ENCODE peak calls at places on chromosomes 4 and X, in eight cellular contexts. V, O, B, D, J, L, U and Y are unnamed samples. For H3K4me1 and H3K9me3, the result is how much of the 10 kb centered on the place peaks cover.

GRCh38 chr4:110033994-110034393 is 121.3 kb downstream of the EGF start:
- DNase-seq in L (no peak), B (no peak), J (no peak), U (no peak), D (no peak), V (no peak), O (no peak), Y (no peak)

GRCh38 chrX:40107291-40108083 is 9.7 kb upstream of the BCOR start:
- DNase-seq in J (no peak), V (peak), O (peak), D (peak), L (no peak), B (no peak), U (peak), Y (peak)

GRCh38 chrX:119190736-119191282 is 45.3 kb upstream of the PGRMC1 start:
- DNase-seq in B (no peak), O (no peak), L (no peak), U (peak), D (peak), J (peak), V (no peak), Y (no peak)

GRCh38 chrX:41386222-41386990 is 52.4 kb downstream of the DDX3X start:
- DNase-seq in O (no peak), D (peak), B (no peak), L (no peak), J (no peak), V (peak), U (no peak), Y (no peak)

GRCh38 chr4:71498002-71498401 is 159.2 kb downstream of the SLC4A4 start:
- DNase-seq in J (peak), L (no peak), O (no peak), U (no peak), V (no peak), D (peak), B (no peak), Y (no peak)

GRCh38 chr4:86521373-86521969 is 72.6 kb upstream of the PTPN13 start:
- DNase-seq in L (no peak), D (no peak), U (no peak), O (no peak), J (no peak), V (no peak), B (no peak), Y (no peak)

GRCh38 chr4:151676301-151676700 is 84.5 kb downstream of the GATB start:
- DNase-seq in O (no peak), V (no peak), J (peak), B (no peak), U (no peak), D (peak), L (peak), Y (no peak)

GRCh38 chr4:23952258-23952657 is 62.4 kb upstream of the PPARGC1A start:
- DNase-seq in V (no peak), D (no peak), U (no peak), O (no peak), J (no peak), L (no peak), B (no peak), Y (no peak)

GRCh38 chr4:105859233-105859632 is 36.0 kb upstream of the NPNT start:
- DNase-seq in B (no peak), V (no peak), U (no peak), J (peak), D (peak), L (peak), O (no peak), Y (no peak)

GRCh38 chr4:3707423-3708102 is 58.6 kb upstream of the ADRA2C start:
- DNase-seq in J (no peak), O (no peak), D (no peak), U (no peak), B (peak), V (peak), L (no peak), Y (no peak)

GRCh38 chrX:68930576-68931317 is 101.9 kb downstream of the EFNB1 start:
- DNase-seq in U (no peak), B (no peak), O (no peak), D (no peak), J (no peak), V (no peak), L (no peak), Y (no peak)

GRCh38 chrX:106284431-106285025 is 116.4 kb downstream of the PWWP3B start:
- DNase-seq in D (no peak), B (no peak), U (no peak), J (no peak), V (no peak), O (no peak), L (peak), Y (no peak)

GRCh38 chr4:166169111-166169510 is 296.1 kb downstream of the TLL1 start:
- DNase-seq in L (peak), D (peak), O (no peak), J (no peak), B (no peak), U (no peak), V (no peak), Y (no peak)

GRCh38 chrX:20451936-20452335 is 185.2 kb upstream of the RPS6KA3 start:
- DNase-seq in L (no peak), U (no peak), D (no peak), O (no peak), B (no peak), V (no peak), J (no peak), Y (no peak)

GRCh38 chr4:52780206-52780605 is 29.0 kb upstream of the ERVMER34-1 start:
- DNase-seq in V (no peak), B (no peak), U (peak), J (peak), L (no peak), D (peak), O (no peak), Y (no peak)

GRCh38 chr4:121428721-121429120 is 47.9 kb upstream of the QRFPR start:
- DNase-seq in U (no peak), L (peak), V (no peak), J (peak), O (no peak), B (no peak), D (peak), Y (no peak)

GRCh38 chrX:26851981-26852380 is 611.2 kb downstream of the PPP4R3C start:
- DNase-seq in D (no peak), V (no peak), O (no peak), J (peak), U (no peak), L (peak), B (no peak), Y (no peak)

GRCh38 chrX:153474718-153475117 is 4.3 kb upstream of the HAUS7 start:
- DNase-seq in O (peak), L (no peak), U (peak), J (peak), D (peak), B (peak), V (peak), Y (peak)

GRCh38 chr4:105158837-105159236 is 12.2 kb downstream of the TET2 start:
- DNase-seq in O (no peak), J (peak), L (no peak), U (no peak), D (peak), V (no peak), B (no peak), Y (peak)

GRCh38 chr4:138967313-138967712 is 48.3 kb upstream of the NOCT start:
- DNase-seq in J (peak), V (no peak), D (peak), U (no peak), O (no peak), L (no peak), B (no peak), Y (no peak)

GRCh38 chr4:119851649-119852048 is 215.0 kb downstream of the MAD2L1 start:
- DNase-seq in L (no peak), V (no peak), O (no peak), D (no peak), U (no peak), B (no peak), J (no peak), Y (no peak)

GRCh38 chrX:43627147-43627546 is 29.0 kb upstream of the MAOA start:
- DNase-seq in D (no peak), O (no peak), B (no peak), V (no peak), U (no peak), L (no peak), J (no peak), Y (no peak)

GRCh38 chr4:25925486-25926201 is 11.6 kb downstream of the SMIM20 start:
- DNase-seq in L (peak), J (peak), O (peak), U (peak), B (no peak), D (peak), V (no peak), Y (no peak)

GRCh38 chr4:145043306-145043705 is 54.7 kb downstream of the ANAPC10 start:
- DNase-seq in B (no peak), D (no peak), V (no peak), U (no peak), O (no peak), L (no peak), J (no peak), Y (no peak)

GRCh38 chr4:141329174-141329569 is 108.5 kb downstream of the ZNF330 start:
- DNase-seq in J (peak), U (no peak), D (peak), V (no peak), B (no peak), L (peak), O (no peak), Y (no peak)

GRCh38 chr4:20895208-20895607 is 194.9 kb downstream of the PACRGL start:
- DNase-seq in B (no peak), U (no peak), J (no peak), L (no peak), V (no peak), D (no peak), O (no peak), Y (no peak)

GRCh38 chrX:43166874-43167273 is 388.9 kb upstream of the PPP1R2C start:
- DNase-seq in J (no peak), L (no peak), D (no peak), U (no peak), B (no peak), V (no peak), O (no peak), Y (no peak)

GRCh38 chr4:153757407-153757806 is 2.4 kb downstream of the RNF175 start:
- DNase-seq in V (no peak), B (no peak), L (peak), J (no peak), D (no peak), O (no peak), U (no peak), Y (no peak)

GRCh38 chrX:41449615-41450014 is 2.5 kb downstream of the NYX start:
- DNase-seq in L (peak), O (no peak), V (no peak), B (no peak), J (peak), D (no peak), U (peak), Y (no peak)

GRCh38 chr4:108620101-108620932 is at the start of gene RPL34:
- DNase-seq in B (peak), O (peak), D (peak), U (peak), V (peak), J (peak), L (peak), Y (peak)

GRCh38 chr4:77177196-77177595 is 20.2 kb downstream of the CCNG2 start:
- DNase-seq in L (no peak), J (peak), D (no peak), B (no peak), V (no peak), U (no peak), O (no peak), Y (no peak)

GRCh38 chr4:94741304-94741703 is 16.5 kb upstream of the BMPR1B start:
- DNase-seq in L (no peak), B (no peak), D (peak), J (peak), O (no peak), V (no peak), U (no peak), Y (no peak)

GRCh38 chr4:18167831-18168230 is 146.3 kb upstream of the LCORL start:
- DNase-seq in L (no peak), B (no peak), V (no peak), D (no peak), U (no peak), O (no peak), J (no peak), Y (no peak)

GRCh38 chr4:121253961-121254360 is 89.8 kb upstream of the TNIP3 start:
- DNase-seq in O (no peak), U (no peak), L (no peak), B (peak), D (no peak), V (no peak), J (no peak), Y (no peak)

GRCh38 chr4:39256436-39256835 is 74.1 kb downstream of the WDR19 start:
- DNase-seq in U (no peak), B (no peak), L (peak), J (no peak), D (peak), V (no peak), O (no peak), Y (no peak)

GRCh38 chr4:142126890-142127497 is 490.6 kb downstream of the IL15 start:
- DNase-seq in D (peak), U (peak), B (peak), L (peak), J (peak), V (no peak), O (peak), Y (peak)

GRCh38 chr4:181822005-181822375 is 421.2 kb upstream of the TENM3 start:
- DNase-seq in D (peak), B (no peak), L (peak), V (no peak), J (peak), O (no peak), U (no peak), Y (no peak)

GRCh38 chr4:181820518-181820917 is 422.7 kb upstream of the TENM3 start:
- DNase-seq in V (no peak), O (no peak), U (no peak), L (no peak), D (no peak), J (no peak), B (no peak), Y (no peak)

GRCh38 chr4:181821039-181822004 is 421.9 kb upstream of the TENM3 start:
- DNase-seq in J (peak), V (no peak), B (no peak), O (no peak), L (peak), U (no peak), D (peak), Y (no peak)

GRCh38 chr4:181823183-181823582 is 420.0 kb upstream of the TENM3 start:
- DNase-seq in O (no peak), U (no peak), L (no peak), D (no peak), B (no peak), J (no peak), V (no peak), Y (no peak)

DNA sequence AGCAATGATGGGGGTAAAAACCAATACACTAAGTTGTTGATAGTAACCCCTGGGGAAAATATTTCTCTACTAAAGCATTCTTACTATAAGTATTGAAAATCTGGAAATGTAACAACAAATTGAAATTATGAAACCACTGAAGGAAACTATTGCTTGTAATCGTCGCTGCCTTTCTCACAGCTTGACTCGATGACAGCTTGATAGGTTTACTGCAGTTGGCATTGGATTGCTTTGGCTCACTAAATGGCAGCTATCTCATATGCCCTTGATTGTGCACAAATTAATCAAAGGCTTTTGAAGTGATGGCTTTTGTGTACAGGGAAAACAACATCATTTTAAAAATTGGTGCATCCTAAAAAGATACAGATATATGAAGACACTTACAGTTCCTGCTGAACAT is 419.6 kb upstream of the TENM3 start:
- DNase-seq in U (no peak), O (no peak), D (no peak), L (no peak), B (no peak), V (no peak), J (no peak), Y (no peak)
- H3K4me1 ChIP-seq in U (under half), O (under half), D (half or more), L (under half), B (under half), V (under half), J (under half), Y (under half)

DNA sequence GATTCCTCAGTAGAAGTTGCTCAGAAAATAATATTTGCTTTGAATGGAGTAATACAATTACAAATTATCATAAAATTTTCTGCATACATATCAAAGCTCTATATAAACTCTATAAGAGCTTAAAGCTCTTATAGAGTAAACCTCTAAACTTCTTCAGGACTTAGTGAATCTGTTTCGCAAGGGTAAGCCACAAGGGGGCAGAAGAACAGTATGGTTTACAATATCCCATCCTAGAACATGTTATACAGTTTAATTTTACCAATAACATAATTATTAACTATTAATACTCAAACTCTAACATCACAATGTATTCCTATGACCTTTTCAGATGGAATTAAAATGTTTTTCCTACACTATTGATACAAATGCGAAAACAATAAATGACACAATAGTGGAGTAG is 33.8 kb upstream of the SPANXN1 start:
- DNase-seq in L (peak), U (no peak), B (no peak), J (no peak), V (no peak), D (no peak), O (no peak), Y (no peak)
- H3K9me3 ChIP-seq in L (under half), U (under half), B (under half), J (under half), V (under half), D (under half), O (under half), Y (under half)

GRCh38 chrX:103710609-103711008 is at the start of gene TMEM31:
- DNase-seq in V (no peak), D (no peak), O (no peak), U (no peak), L (no peak), B (no peak), J (no peak), Y (no peak)

GRCh38 chrX:103699243-103699642 is 11.5 kb upstream of the TMEM31 start:
- DNase-seq in B (no peak), U (no peak), L (no peak), J (no peak), D (no peak), O (no peak), V (no peak), Y (no peak)

DNA sequence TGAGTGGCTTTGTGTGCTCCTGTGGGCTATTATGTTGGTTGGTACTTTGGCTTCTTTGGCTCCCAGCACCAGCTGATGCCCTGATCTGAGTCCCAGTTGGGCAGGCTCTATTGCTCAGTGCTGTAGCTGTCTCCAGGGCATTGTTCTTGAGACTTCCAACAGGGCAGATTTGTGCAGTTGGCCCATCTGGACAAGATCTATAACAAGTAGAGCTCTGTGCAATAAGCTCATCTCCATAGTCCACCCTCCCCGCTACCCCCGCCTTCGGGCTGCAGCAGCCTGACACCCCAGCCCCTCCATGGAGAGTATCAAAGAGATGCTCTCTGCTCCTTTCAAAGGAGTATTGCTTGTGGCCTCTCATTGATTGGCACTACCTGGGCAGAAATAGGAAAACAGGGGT is 5.8 kb upstream of the TMEM31 start:
- DNase-seq in O (no peak), B (no peak), D (no peak), U (no peak), V (no peak), L (no peak), J (no peak), Y (no peak)
- H3K27ac ChIP-seq in O (no peak), B (no peak), D (no peak), U (no peak), V (no peak), L (no peak), J (no peak), Y (no peak)

GRCh38 chr4:143356493-143356892 is 19.8 kb downstream of the GAB1 start:
- DNase-seq in V (no peak), U (no peak), O (no peak), J (no peak), L (peak), D (no peak), B (no peak), Y (no peak)

GRCh38 chr4:143358923-143359694 is 22.4 kb downstream of the GAB1 start:
- DNase-seq in D (peak), V (no peak), B (no peak), U (no peak), L (peak), J (peak), O (peak), Y (no peak)

GRCh38 chr4:143358419-143358818 is 21.7 kb downstream of the GAB1 start:
- DNase-seq in O (no peak), J (no peak), U (no peak), B (no peak), D (no peak), L (no peak), V (no peak), Y (no peak)

GRCh38 chr4:143355540-143356217 is 19.0 kb downstream of the GAB1 start:
- DNase-seq in D (peak), B (no peak), V (no peak), L (peak), J (no peak), U (no peak), O (no peak), Y (no peak)

DNA sequence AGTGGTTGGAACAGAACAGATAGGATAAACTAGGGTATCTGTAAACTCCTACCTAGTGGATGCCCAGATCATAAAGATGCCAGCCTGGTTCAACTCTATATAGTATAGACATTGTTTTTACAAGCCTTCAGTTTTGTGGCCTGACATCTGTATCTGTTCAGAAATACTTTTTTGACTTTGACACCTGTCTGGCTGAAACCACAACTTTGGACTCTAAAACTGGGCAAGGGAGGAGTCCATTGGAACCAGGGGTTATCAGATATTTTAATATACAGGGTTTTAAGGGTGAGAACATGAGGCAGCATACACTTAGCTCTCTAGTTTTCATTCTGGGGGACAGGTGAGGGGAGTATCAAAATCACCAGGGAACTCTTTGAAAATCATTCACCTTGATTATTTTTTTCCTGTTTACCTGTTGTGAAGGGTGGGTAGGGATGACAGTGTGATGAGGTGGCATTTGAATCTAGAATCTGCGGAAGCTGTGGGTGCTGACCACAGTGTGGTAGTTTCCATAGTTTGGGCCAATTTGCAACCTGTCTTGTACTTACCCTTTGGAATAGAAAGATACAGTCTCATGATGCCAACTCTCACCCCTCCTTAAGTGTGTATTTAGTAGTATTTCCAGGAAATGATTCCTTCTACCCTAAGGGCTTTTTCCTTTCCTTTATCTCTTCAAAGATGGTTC is 20.6 kb downstream of the GAB1 start:
- DNase-seq in J (no peak), U (no peak), O (no peak), D (no peak), V (no peak), L (peak), B (no peak), Y (no peak)
- H3K4me1 ChIP-seq in J (under half), U (half or more), O (under half), D (under half), V (under half), L (half or more), B (under half), Y (half or more)